ENCODE peak calls at places on chromosome 9, in seven cellular contexts. G, T, I, A, F, Y and Q are unnamed samples.

GRCh38 chr9:125103770-125104169 is 39.6 kb downstream of the SCAI start:
- DNase-seq in I (no peak), G (no peak), F (no peak), Y (no peak), T (no peak), A (no peak), Q (no peak)

GRCh38 chr9:130498298-130498917 is 53.6 kb downstream of the ASS1 start:
- DNase-seq in A (no peak), F (no peak), I (no peak), Y (no peak), T (no peak), G (peak; percentile 52), Q (no peak)

GRCh38 chr9:81492710-81493447 is 196.5 kb downstream of the TLE1 start:
- DNase-seq in F (no peak), T (no peak), Y (no peak), G (no peak), A (peak; percentile 97), I (no peak), Q (no peak)

GRCh38 chr9:95091574-95091970 is 225.9 kb downstream of the FANCC start:
- DNase-seq in F (no peak), G (no peak), A (peak; percentile 38), Y (no peak), I (no peak), T (no peak), Q (no peak)

GRCh38 chr9:69455311-69455710 is 130.3 kb downstream of the ENTREP1 start:
- DNase-seq in Y (no peak), G (no peak), A (no peak), F (no peak), T (no peak), I (no peak), Q (no peak)

GRCh38 chr9:34459941-34460340 is 1.3 kb downstream of the DNAI1 start:
- DNase-seq in F (no peak), Y (no peak), G (no peak), I (no peak), T (no peak), A (no peak), Q (no peak)

GRCh38 chr9:73038613-73039012 is 85.8 kb upstream of the ALDH1A1 start:
- DNase-seq in G (no peak), F (no peak), T (no peak), A (no peak), Y (no peak), I (peak; percentile 39), Q (no peak)

GRCh38 chr9:129414377-129415021 is 206.4 kb downstream of the C9orf50 start:
- DNase-seq in G (peak; percentile 42), F (peak; percentile 9), I (no peak), A (peak; percentile 11), T (no peak), Y (peak; percentile 16), Q (no peak)

GRCh38 chr9:33297455-33297854 is 7.1 kb downstream of the NFX1 start:
- DNase-seq in I (no peak), G (peak; percentile 94), F (peak; percentile 88), T (no peak), Y (no peak), A (no peak), Q (no peak)

GRCh38 chr9:121609845-121610637 is 41.4 kb upstream of the DAB2IP start:
- DNase-seq in G (no peak), F (no peak), T (no peak), A (no peak), Y (no peak), I (no peak), Q (no peak)

GRCh38 chr9:3750311-3750710 is 224.5 kb upstream of the RFX3 start:
- DNase-seq in G (no peak), Y (no peak), F (no peak), I (no peak), T (no peak), A (no peak), Q (no peak)

GRCh38 chr9:96612105-96612965 is 7.3 kb downstream of the CDC14B start:
- DNase-seq in I (no peak), Y (no peak), A (peak; percentile 70), T (no peak), F (no peak), G (no peak), Q (peak; percentile 15)

GRCh38 chr9:4490705-4491620 is 695 bp downstream of the SLC1A1 start:
- DNase-seq in I (peak; percentile 15), G (no peak), A (no peak), T (no peak), Y (no peak), F (no peak), Q (no peak)

GRCh38 chr9:38008168-38009034 is 60.6 kb downstream of the SHB start:
- DNase-seq in G (no peak), I (no peak), T (no peak), F (peak; percentile 23), Y (no peak), A (peak; percentile 75), Q (peak; percentile 20)

GRCh38 chr9:133513214-133514088 is 11.3 kb downstream of the MYMK start:
- DNase-seq in T (no peak), F (no peak), A (no peak), Y (no peak), G (no peak), I (no peak), Q (no peak)

GRCh38 chr9:116653580-116654355 is 33.3 kb upstream of the TRIM32 start:
- DNase-seq in G (no peak), I (no peak), Y (no peak), T (no peak), F (no peak), A (no peak), Q (no peak)

GRCh38 chr9:3437031-3437430 is 88.8 kb downstream of the RFX3 start:
- DNase-seq in A (no peak), Y (no peak), I (no peak), T (no peak), G (no peak), F (no peak), Q (no peak)

GRCh38 chr9:98530806-98531386 is 177.8 kb downstream of the GABBR2 start:
- DNase-seq in G (no peak), T (no peak), F (no peak), I (no peak), Y (no peak), A (no peak), Q (no peak)

GRCh38 chr9:137462396-137463193 is 3.5 kb upstream of the NSMF start:
- DNase-seq in I (no peak), G (peak; percentile 53), A (no peak), F (no peak), Y (no peak), T (no peak), Q (no peak)

GRCh38 chr9:132049323-132049882 is 30.3 kb downstream of the MED27 start:
- DNase-seq in G (no peak), F (no peak), T (no peak), I (no peak), Y (no peak), A (no peak), Q (no peak)

GRCh38 chr9:136623849-136624183 is 38.9 kb upstream of the EGFL7 start:
- DNase-seq in T (no peak), G (no peak), F (no peak), Y (no peak), A (no peak), I (no peak), Q (no peak)

GRCh38 chr9:84711936-84712335 is 42.4 kb downstream of the NTRK2 start:
- DNase-seq in F (no peak), T (no peak), G (peak; percentile 54), A (no peak), I (peak; percentile 53), Y (no peak), Q (no peak)

GRCh38 chr9:105458404-105458803 is 10.6 kb downstream of the FSD1L start:
- DNase-seq in F (no peak), G (no peak), A (no peak), T (no peak), I (no peak), Y (no peak), Q (no peak)